ENCODE peak calls at places on chromosomes 1 and 21, in five cellular contexts. One of them, this sample, is unnamed.
A peak's percentile ranks its signal among the peaks of the same experiment; 100 is the strongest.

GRCh38 chr1:8348777-8349472 is 31.0 kb downstream of the SLC45A1 start:
- DNase-seq in MM.1S: peak; percentile 38
- DNase-seq in GM23338: peak; percentile 83
- DNase-seq in foreskin fibroblast: peak; percentile 79
- DNase-seq in Peyer's patch: peak; percentile 57
- DNase-seq in this sample: peak; percentile 72

GRCh38 chr1:201313086-201313485 is 29.8 kb downstream of the PKP1 start:
- DNase-seq in foreskin fibroblast: no peak
- DNase-seq in MM.1S: no peak
- DNase-seq in Peyer's patch: no peak
- DNase-seq in GM23338: no peak
- DNase-seq in this sample: no peak

GRCh38 chr1:163197022-163197421 is 5.7 kb downstream of the RGS5 start:
- DNase-seq in foreskin fibroblast: no peak
- DNase-seq in MM.1S: no peak
- DNase-seq in Peyer's patch: no peak
- DNase-seq in GM23338: no peak
- DNase-seq in this sample: no peak

GRCh38 chr1:25473653-25474225 is 43.0 kb downstream of the MACO1 start:
- DNase-seq in GM23338: no peak
- DNase-seq in MM.1S: peak; percentile 66
- DNase-seq in Peyer's patch: no peak
- DNase-seq in foreskin fibroblast: no peak
- DNase-seq in this sample: peak; percentile 9

GRCh38 chr1:226763741-226764264 is 24.7 kb upstream of the ITPKB start:
- DNase-seq in Peyer's patch: no peak
- DNase-seq in foreskin fibroblast: peak; percentile 79
- DNase-seq in MM.1S: peak; percentile 59
- DNase-seq in GM23338: peak; percentile 65
- DNase-seq in this sample: peak; percentile 64

GRCh38 chr1:212489284-212489859 is 56.7 kb downstream of the NENF start:
- DNase-seq in GM23338: no peak
- DNase-seq in foreskin fibroblast: no peak
- DNase-seq in Peyer's patch: no peak
- DNase-seq in MM.1S: no peak
- DNase-seq in this sample: no peak

GRCh38 chr1:46675549-46676314 is 4.1 kb downstream of the TEX38 start:
- DNase-seq in Peyer's patch: no peak
- DNase-seq in GM23338: peak; percentile 54
- DNase-seq in MM.1S: peak; percentile 67
- DNase-seq in foreskin fibroblast: no peak
- DNase-seq in this sample: peak; percentile 31

GRCh38 chr21:21688877-21689276 is 690.7 kb downstream of the NCAM2 start:
- DNase-seq in MM.1S: peak; percentile 65
- DNase-seq in GM23338: peak; percentile 80
- DNase-seq in foreskin fibroblast: peak; percentile 57
- DNase-seq in Peyer's patch: no peak
- DNase-seq in this sample: no peak

GRCh38 chr1:186442651-186443114 is 18.2 kb downstream of the PDC start:
- DNase-seq in MM.1S: no peak
- DNase-seq in GM23338: no peak
- DNase-seq in Peyer's patch: no peak
- DNase-seq in foreskin fibroblast: no peak
- DNase-seq in this sample: no peak

GRCh38 chr1:162587347-162587746 is 25.8 kb downstream of the UAP1 start:
- DNase-seq in Peyer's patch: no peak
- DNase-seq in GM23338: no peak
- DNase-seq in MM.1S: peak; percentile 58
- DNase-seq in foreskin fibroblast: no peak
- DNase-seq in this sample: no peak

GRCh38 chr1:223831755-223832636 is 13.8 kb downstream of the TP53BP2 start:
- DNase-seq in foreskin fibroblast: peak; percentile 53
- DNase-seq in MM.1S: no peak
- DNase-seq in GM23338: no peak
- DNase-seq in Peyer's patch: no peak
- DNase-seq in this sample: no peak

GRCh38 chr1:107277022-107277421 is 136.2 kb downstream of the NTNG1 start:
- DNase-seq in GM23338: peak; percentile 85
- DNase-seq in MM.1S: peak; percentile 48
- DNase-seq in Peyer's patch: peak; percentile 16
- DNase-seq in foreskin fibroblast: peak; percentile 61
- DNase-seq in this sample: peak; percentile 41

GRCh38 chr1:167905671-167906070 is 8.3 kb downstream of the ADCY10 start:
- DNase-seq in GM23338: no peak
- DNase-seq in foreskin fibroblast: peak; percentile 27
- DNase-seq in MM.1S: no peak
- DNase-seq in Peyer's patch: no peak
- DNase-seq in this sample: no peak

GRCh38 chr1:154264454-154264853 is 8.0 kb upstream of the HAX1 start:
- DNase-seq in Peyer's patch: no peak
- DNase-seq in foreskin fibroblast: no peak
- DNase-seq in GM23338: no peak
- DNase-seq in MM.1S: no peak
- DNase-seq in this sample: no peak

GRCh38 chr1:32872189-32872898 is 1.6 kb upstream of the FNDC5 start:
- DNase-seq in MM.1S: peak; percentile 40
- DNase-seq in Peyer's patch: peak; percentile 65
- DNase-seq in foreskin fibroblast: peak; percentile 65
- DNase-seq in GM23338: peak; percentile 94
- DNase-seq in this sample: peak; percentile 54

GRCh38 chr1:42484382-42484781 is 21.3 kb downstream of the CCDC30 start:
- DNase-seq in GM23338: no peak
- DNase-seq in MM.1S: no peak
- DNase-seq in Peyer's patch: no peak
- DNase-seq in foreskin fibroblast: peak; percentile 90
- DNase-seq in this sample: no peak

GRCh38 chr1:220787069-220787614 is 429 bp downstream of the MTARC1 start:
- DNase-seq in MM.1S: peak; percentile 50
- DNase-seq in foreskin fibroblast: no peak
- DNase-seq in GM23338: peak; percentile 75
- DNase-seq in Peyer's patch: no peak
- DNase-seq in this sample: no peak

GRCh38 chr1:61781151-61781550 is 38.9 kb downstream of the PATJ start:
- DNase-seq in Peyer's patch: no peak
- DNase-seq in foreskin fibroblast: no peak
- DNase-seq in MM.1S: no peak
- DNase-seq in GM23338: no peak
- DNase-seq in this sample: no peak

GRCh38 chr1:166978795-166979194 is 3.5 kb upstream of the ILDR2 start:
- DNase-seq in foreskin fibroblast: no peak
- DNase-seq in Peyer's patch: no peak
- DNase-seq in MM.1S: no peak
- DNase-seq in GM23338: no peak
- DNase-seq in this sample: peak; percentile 38

GRCh38 chr1:200262326-200262965 is 147.4 kb downstream of the ZNF281 start:
- DNase-seq in Peyer's patch: no peak
- DNase-seq in foreskin fibroblast: no peak
- DNase-seq in MM.1S: peak; percentile 47
- DNase-seq in GM23338: peak; percentile 35
- DNase-seq in this sample: peak; percentile 86

GRCh38 chr1:192951961-192952460 is 107.1 kb downstream of the UCHL5 start:
- DNase-seq in foreskin fibroblast: peak; percentile 92
- DNase-seq in Peyer's patch: no peak
- DNase-seq in GM23338: no peak
- DNase-seq in MM.1S: peak; percentile 90
- DNase-seq in this sample: peak; percentile 42

GRCh38 chr1:116556289-116557006 is 14.4 kb downstream of the CD58 start:
- DNase-seq in MM.1S: peak; percentile 30
- DNase-seq in foreskin fibroblast: peak; percentile 44
- DNase-seq in Peyer's patch: peak; percentile 40
- DNase-seq in GM23338: no peak
- DNase-seq in this sample: peak; percentile 95

GRCh38 chr1:155003766-155004351 is 1.3 kb downstream of the ZBTB7B start:
- DNase-seq in GM23338: peak; percentile 87
- DNase-seq in foreskin fibroblast: peak; percentile 77
- DNase-seq in Peyer's patch: peak; percentile 54
- DNase-seq in MM.1S: peak; percentile 33
- DNase-seq in this sample: peak; percentile 86

GRCh38 chr1:185152187-185152767 is 4.5 kb downstream of the TRMT1L start:
- DNase-seq in MM.1S: no peak
- DNase-seq in foreskin fibroblast: peak; percentile 64
- DNase-seq in Peyer's patch: no peak
- DNase-seq in GM23338: no peak
- DNase-seq in this sample: no peak

GRCh38 chr1:89934441-89934840 is 60.5 kb upstream of the ZNF326 start:
- DNase-seq in Peyer's patch: no peak
- DNase-seq in foreskin fibroblast: no peak
- DNase-seq in MM.1S: no peak
- DNase-seq in GM23338: no peak
- DNase-seq in this sample: no peak

GRCh38 chr1:37323486-37324377 is 150.6 kb upstream of the ZC3H12A start:
- DNase-seq in GM23338: peak; percentile 88
- DNase-seq in foreskin fibroblast: peak; percentile 56
- DNase-seq in Peyer's patch: peak; percentile 21
- DNase-seq in MM.1S: peak; percentile 36
- DNase-seq in this sample: peak; percentile 57

GRCh38 chr1:238061967-238062613 is 171.4 kb upstream of the ZP4 start:
- DNase-seq in foreskin fibroblast: no peak
- DNase-seq in MM.1S: no peak
- DNase-seq in GM23338: no peak
- DNase-seq in Peyer's patch: no peak
- DNase-seq in this sample: peak; percentile 45

GRCh38 chr1:24198766-24199165 is 11.7 kb upstream of the IFNLR1 start:
- DNase-seq in Peyer's patch: no peak
- DNase-seq in foreskin fibroblast: no peak
- DNase-seq in GM23338: no peak
- DNase-seq in MM.1S: peak; percentile 66
- DNase-seq in this sample: no peak

GRCh38 chr1:2429780-2430591 is 17.6 kb upstream of the PEX10 start:
- DNase-seq in Peyer's patch: no peak
- DNase-seq in MM.1S: no peak
- DNase-seq in GM23338: peak; percentile 59
- DNase-seq in foreskin fibroblast: peak; percentile 45
- DNase-seq in this sample: peak; percentile 45
- TF ChIP-seq CTCF in Peyer's patch: no peak
- TF ChIP-seq CTCF in MM.1S: peak; percentile 37
- TF ChIP-seq CTCF in GM23338: peak; percentile 49
- TF ChIP-seq CTCF in foreskin fibroblast: peak; percentile 15
- TF ChIP-seq CTCF in this sample: peak; percentile 51

GRCh38 chr21:45974073-45975016 is 7.2 kb upstream of the COL6A1 start:
- DNase-seq in Peyer's patch: no peak
- DNase-seq in GM23338: peak; percentile 72
- DNase-seq in MM.1S: no peak
- DNase-seq in foreskin fibroblast: peak; percentile 90
- DNase-seq in this sample: no peak
- TF ChIP-seq CTCF in Peyer's patch: no peak
- TF ChIP-seq CTCF in GM23338: no peak
- TF ChIP-seq CTCF in MM.1S: no peak
- TF ChIP-seq CTCF in foreskin fibroblast: no peak
- TF ChIP-seq CTCF in this sample: no peak

GRCh38 chr1:108559215-108560142 is at the start of gene EEIG2:
- DNase-seq in MM.1S: peak; percentile 80
- DNase-seq in Peyer's patch: peak; percentile 81
- DNase-seq in GM23338: peak; percentile 94
- DNase-seq in foreskin fibroblast: peak; percentile 95
- DNase-seq in this sample: peak; percentile 93
- TF ChIP-seq CTCF in MM.1S: peak; percentile 38
- TF ChIP-seq CTCF in Peyer's patch: peak; percentile 82
- TF ChIP-seq CTCF in GM23338: peak; percentile 44
- TF ChIP-seq CTCF in foreskin fibroblast: peak; percentile 48
- TF ChIP-seq CTCF in this sample: peak; percentile 77

GRCh38 chr1:210200090-210200736 is 32.4 kb upstream of the SERTAD4 start:
- DNase-seq in foreskin fibroblast: no peak
- DNase-seq in MM.1S: no peak
- DNase-seq in Peyer's patch: no peak
- DNase-seq in GM23338: no peak
- DNase-seq in this sample: no peak
- TF ChIP-seq CTCF in foreskin fibroblast: no peak
- TF ChIP-seq CTCF in MM.1S: no peak
- TF ChIP-seq CTCF in Peyer's patch: no peak
- TF ChIP-seq CTCF in GM23338: peak; percentile 10
- TF ChIP-seq CTCF in this sample: no peak

GRCh38 chr1:209030454-209031167 is 552.9 kb upstream of the CAMK1G start:
- DNase-seq in foreskin fibroblast: no peak
- DNase-seq in MM.1S: no peak
- DNase-seq in GM23338: no peak
- DNase-seq in Peyer's patch: no peak
- DNase-seq in this sample: no peak

GRCh38 chr1:209023790-209024189 is 559.7 kb upstream of the CAMK1G start:
- DNase-seq in GM23338: no peak
- DNase-seq in Peyer's patch: no peak
- DNase-seq in MM.1S: no peak
- DNase-seq in foreskin fibroblast: no peak
- DNase-seq in this sample: no peak

GRCh38 chr1:209029737-209030136 is 553.8 kb upstream of the CAMK1G start:
- DNase-seq in GM23338: peak; percentile 11
- DNase-seq in foreskin fibroblast: peak; percentile 35
- DNase-seq in Peyer's patch: no peak
- DNase-seq in MM.1S: no peak
- DNase-seq in this sample: no peak
- TF ChIP-seq CTCF in GM23338: peak; percentile 25
- TF ChIP-seq CTCF in foreskin fibroblast: peak; percentile 26
- TF ChIP-seq CTCF in Peyer's patch: no peak
- TF ChIP-seq CTCF in MM.1S: no peak
- TF ChIP-seq CTCF in this sample: no peak

GRCh38 chr1:70143052-70143659 is 62.2 kb downstream of the LRRC40 start:
- DNase-seq in foreskin fibroblast: peak; percentile 78
- DNase-seq in GM23338: peak; percentile 30
- DNase-seq in Peyer's patch: no peak
- DNase-seq in MM.1S: no peak
- DNase-seq in this sample: no peak

GRCh38 chr1:70140894-70141293 is 64.5 kb downstream of the LRRC40 start:
- DNase-seq in foreskin fibroblast: peak; percentile 33
- DNase-seq in GM23338: peak; percentile 12
- DNase-seq in Peyer's patch: no peak
- DNase-seq in MM.1S: no peak
- DNase-seq in this sample: no peak

GRCh38 chr1:70146488-70146887 is 58.9 kb downstream of the LRRC40 start:
- DNase-seq in GM23338: no peak
- DNase-seq in foreskin fibroblast: peak; percentile 69
- DNase-seq in Peyer's patch: no peak
- DNase-seq in MM.1S: no peak
- DNase-seq in this sample: no peak

GRCh38 chr1:70140343-70140742 is 65.0 kb downstream of the LRRC40 start:
- DNase-seq in Peyer's patch: no peak
- DNase-seq in GM23338: no peak
- DNase-seq in foreskin fibroblast: peak; percentile 52
- DNase-seq in MM.1S: no peak
- DNase-seq in this sample: no peak

DNA sequence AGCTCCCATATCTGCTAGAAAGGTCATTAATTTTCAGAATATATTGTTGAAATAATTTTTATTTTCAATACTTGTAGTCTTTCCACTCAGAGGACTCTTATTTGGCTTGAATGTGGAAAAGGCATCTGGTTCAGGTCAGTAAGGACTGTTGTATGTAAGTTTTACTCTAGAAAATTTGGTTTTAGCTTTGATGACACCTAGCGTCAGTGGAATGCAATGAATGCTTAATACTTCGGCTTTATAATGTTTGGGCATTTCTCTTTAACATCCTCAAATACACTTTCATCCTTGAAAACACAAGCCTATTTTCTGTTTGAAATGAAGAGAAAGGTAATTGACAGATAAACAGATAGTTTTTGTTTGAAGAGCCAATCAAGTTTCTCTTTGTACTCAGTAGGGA is 63.3 kb downstream of the LRRC40 start:
- DNase-seq in MM.1S: no peak
- DNase-seq in foreskin fibroblast: peak; percentile 50
- DNase-seq in GM23338: peak; percentile 26
- DNase-seq in Peyer's patch: no peak
- DNase-seq in this sample: no peak
- TF ChIP-seq CTCF in MM.1S: no peak
- TF ChIP-seq CTCF in foreskin fibroblast: no peak
- TF ChIP-seq CTCF in GM23338: peak; percentile 48
- TF ChIP-seq CTCF in Peyer's patch: no peak
- TF ChIP-seq CTCF in this sample: no peak

GRCh38 chr1:218705911-218706893 is 361.1 kb downstream of the TGFB2 start:
- DNase-seq in GM23338: no peak
- DNase-seq in foreskin fibroblast: peak; percentile 86
- DNase-seq in Peyer's patch: no peak
- DNase-seq in MM.1S: no peak
- DNase-seq in this sample: no peak
- TF ChIP-seq CTCF in GM23338: no peak
- TF ChIP-seq CTCF in foreskin fibroblast: no peak
- TF ChIP-seq CTCF in Peyer's patch: no peak
- TF ChIP-seq CTCF in MM.1S: no peak
- TF ChIP-seq CTCF in this sample: no peak

This sample was measured in GM12865.